ENCODE peak calls at places on chromosome 2, in five cellular contexts. T is A549, R is cardiac muscle cell, V is left ventricle myocardium inferior, X is H1. H is an unnamed sample.
A peak's percentile ranks its signal among the peaks of the same experiment; 100 is the strongest.

GRCh38 chr2:181646415-181646987 is 10.4 kb downstream of the CERKL start:
- DNase-seq in R (no peak), X (no peak), V (no peak), T (no peak), H (no peak)

GRCh38 chr2:11326692-11327211 is 17.7 kb downstream of the ROCK2 start:
- DNase-seq in T (no peak), X (no peak), R (no peak), V (no peak), H (no peak)

GRCh38 chr2:21007129-21008013 is 36.5 kb downstream of the APOB start:
- DNase-seq in T (no peak), R (no peak), X (no peak), V (no peak), H (no peak)

GRCh38 chr2:177306550-177306949 is 42.0 kb upstream of the NFE2L2 start:
- DNase-seq in R (no peak), T (no peak), X (no peak), V (no peak), H (no peak)

GRCh38 chr2:170332676-170333402 is 154.9 kb downstream of the MYO3B start:
- DNase-seq in R (no peak), V (no peak), X (no peak), T (no peak), H (no peak)

GRCh38 chr2:106197878-106198277 is 3.8 kb upstream of the UXS1 start:
- DNase-seq in X (no peak), R (peak; percentile 21), V (no peak), T (no peak), H (no peak)

GRCh38 chr2:71466301-71467179 is 13.2 kb downstream of the DYSF start:
- DNase-seq in T (peak; percentile 46), X (peak; percentile 72), V (peak; percentile 59), R (peak; percentile 91), H (peak; percentile 69)

GRCh38 chr2:63865159-63865799 is 23.6 kb downstream of the UGP2 start:
- DNase-seq in V (no peak), T (no peak), X (no peak), R (no peak), H (no peak)

GRCh38 chr2:215425021-215425782 is 10.7 kb downstream of the FN1 start:
- DNase-seq in T (no peak), V (no peak), X (no peak), R (no peak), H (no peak)

GRCh38 chr2:123916512-123916911 is 108.6 kb upstream of the CNTNAP5 start:
- DNase-seq in T (no peak), V (no peak), R (no peak), X (no peak), H (no peak)

GRCh38 chr2:88342749-88343148 is 109.7 kb downstream of the FOXI3 start:
- DNase-seq in V (no peak), R (no peak), X (no peak), T (no peak), H (no peak)

GRCh38 chr2:121595012-121595891 is 54.0 kb downstream of the CLASP1 start:
- DNase-seq in T (no peak), R (no peak), V (no peak), X (no peak), H (no peak)

GRCh38 chr2:197931661-197932312 is 127.4 kb downstream of the PLCL1 start:
- DNase-seq in X (no peak), V (no peak), R (no peak), T (no peak), H (no peak)

GRCh38 chr2:11703700-11704099 is 33.7 kb upstream of the NTSR2 start:
- DNase-seq in V (no peak), R (no peak), X (no peak), T (no peak), H (no peak)

GRCh38 chr2:63856302-63856600 is 14.6 kb downstream of the UGP2 start:
- DNase-seq in V (no peak), X (no peak), R (no peak), T (no peak), H (no peak)

GRCh38 chr2:168482952-168483831 is 27.1 kb downstream of the CERS6 start:
- DNase-seq in T (no peak), R (no peak), V (no peak), X (no peak), H (no peak)

GRCh38 chr2:106649306-106649705 is 162.1 kb downstream of the CD8B2 start:
- DNase-seq in R (no peak), T (no peak), V (no peak), X (no peak), H (no peak)

GRCh38 chr2:82007051-82007664 is 1702.6 kb upstream of the LRRTM1 start:
- DNase-seq in V (no peak), R (no peak), X (no peak), T (no peak), H (no peak)

GRCh38 chr2:233980955-233981555 is 63.9 kb downstream of the TRPM8 start:
- DNase-seq in T (no peak), R (no peak), V (no peak), X (no peak), H (no peak)

GRCh38 chr2:16172324-16173175 is 232.2 kb downstream of the MYCN start:
- DNase-seq in T (no peak), R (no peak), X (no peak), V (no peak), H (no peak)

GRCh38 chr2:98730053-98730850 is 680 bp downstream of the MGAT4A start:
- DNase-seq in X (peak; percentile 62), V (peak; percentile 31), R (peak; percentile 50), T (no peak), H (no peak)

GRCh38 chr2:176418768-176419167 is 149.5 kb downstream of the MTX2 start:
- DNase-seq in T (no peak), V (no peak), R (no peak), X (no peak), H (no peak)

GRCh38 chr2:121480826-121481225 is 49.9 kb upstream of the RNU4ATAC start:
- DNase-seq in R (peak; percentile 14), T (no peak), X (no peak), V (no peak), H (no peak)

GRCh38 chr2:125167820-125168219 is 1142.7 kb downstream of the CNTNAP5 start:
- DNase-seq in R (no peak), X (no peak), V (no peak), T (no peak), H (no peak)

GRCh38 chr2:100584811-100585210 is 22.0 kb downstream of the PDCL3 start:
- DNase-seq in V (no peak), R (no peak), T (no peak), X (no peak), H (peak; percentile 11)

GRCh38 chr2:98805412-98806265 is 74.7 kb upstream of the MGAT4A start:
- DNase-seq in V (no peak), X (no peak), R (no peak), T (no peak), H (peak; percentile 69)

GRCh38 chr2:17227856-17228255 is 290.4 kb downstream of the RAD51AP2 start:
- DNase-seq in T (no peak), V (no peak), X (no peak), R (no peak), H (no peak)

GRCh38 chr2:10326707-10327594 is 24.2 kb downstream of the HPCAL1 start:
- DNase-seq in R (no peak), T (no peak), X (no peak), V (peak; percentile 61), H (no peak)

GRCh38 chr2:20051518-20052228 is at the start of gene LAPTM4A:
- DNase-seq in V (peak; percentile 97), T (peak; percentile 99), X (peak; percentile 96), R (peak; percentile 100), H (peak; percentile 97)

GRCh38 chr2:106982350-106982749 is 96.4 kb upstream of the ST6GAL2 start:
- DNase-seq in T (no peak), R (no peak), V (no peak), X (no peak), H (no peak)

GRCh38 chr2:159129807-159130206 is 156.7 kb downstream of the WDSUB1 start:
- DNase-seq in V (peak; percentile 57), T (no peak), X (no peak), R (no peak), H (no peak)

GRCh38 chr2:174024524-174025270 is 59.5 kb upstream of the SP3 start:
- DNase-seq in R (peak; percentile 62), T (no peak), V (peak; percentile 91), X (no peak), H (no peak)

GRCh38 chr2:218069606-218070300 is 700 bp downstream of the RUFY4 start:
- DNase-seq in X (no peak), V (no peak), T (no peak), R (no peak), H (no peak)

GRCh38 chr2:183149489-183149888 is 25.2 kb downstream of the NUP35 start:
- DNase-seq in X (no peak), T (no peak), R (no peak), V (no peak), H (no peak)

GRCh38 chr2:238726670-238727584 is 121.0 kb upstream of the TWIST2 start:
- DNase-seq in V (no peak), R (no peak), X (no peak), T (no peak), H (no peak)

GRCh38 chr2:186980787-186981550 is 132.0 kb upstream of the ZSWIM2 start:
- DNase-seq in X (peak; percentile 36), V (no peak), R (no peak), T (no peak), H (peak; percentile 5)

GRCh38 chr2:145040433-145040832 is 520.5 kb upstream of the ZEB2 start:
- DNase-seq in R (no peak), V (no peak), T (no peak), X (no peak), H (no peak)

GRCh38 chr2:873027-873426 is 77.6 kb upstream of the SNTG2 start:
- DNase-seq in R (no peak), T (no peak), V (no peak), X (no peak), H (peak; percentile 12)
- TF ChIP-seq CTCF in R (no peak), T (no peak), V (no peak), X (no peak), H (no peak)

DNA sequence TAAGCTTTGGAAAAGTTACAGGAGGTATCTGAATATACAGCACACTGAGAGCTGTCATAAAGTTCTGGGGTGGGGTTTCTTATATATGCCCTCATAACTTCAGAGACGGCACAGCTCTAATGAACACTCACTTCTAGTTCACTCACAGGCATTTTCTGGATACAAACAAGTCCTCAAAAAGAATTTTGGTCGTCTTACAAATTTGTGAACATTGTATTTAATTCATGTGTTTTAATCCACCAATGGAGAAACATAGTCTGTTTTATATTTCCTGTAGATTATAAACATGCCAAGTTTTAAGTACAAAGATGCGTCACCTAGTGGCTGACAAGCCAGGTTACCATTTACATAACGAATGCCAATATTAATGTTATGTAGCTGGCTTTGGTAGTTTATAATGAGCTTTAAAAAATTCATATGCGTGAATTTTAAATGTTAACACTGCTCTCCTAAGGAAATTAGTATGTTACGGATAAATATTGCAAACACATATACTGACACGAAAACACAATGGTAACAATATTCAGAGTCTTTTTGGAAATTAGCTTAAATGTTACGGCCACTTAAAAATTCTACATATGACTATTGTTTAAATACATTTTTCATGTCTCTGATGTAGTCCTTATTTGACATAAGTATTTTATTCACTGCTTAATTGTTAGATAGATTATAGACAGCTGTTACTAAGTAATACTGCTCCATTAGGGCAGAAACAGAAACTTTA is 2.5 kb downstream of the COL3A1 start:
- DNase-seq in V (no peak), T (no peak), R (no peak), X (no peak), H (no peak)
- TF ChIP-seq CTCF in V (peak; percentile 47), T (no peak), R (peak; percentile 60), X (no peak), H (peak; percentile 67)

GRCh38 chr2:48205137-48205798 is 299.0 kb upstream of the FBXO11 start:
- DNase-seq in T (no peak), V (no peak), R (no peak), X (no peak), H (no peak)
- TF ChIP-seq CTCF in T (no peak), V (no peak), R (peak; percentile 32), X (no peak), H (no peak)

GRCh38 chr2:30472326-30472725 is 25.3 kb downstream of the LCLAT1 start:
- DNase-seq in X (no peak), T (no peak), V (no peak), R (no peak), H (no peak)
- TF ChIP-seq CTCF in X (no peak), T (no peak), V (no peak), R (no peak), H (no peak)